ENCODE peak calls at places on chromosomes 6 and 20, in four cellular contexts. A is WERI-Rb-1, U is esophagus muscularis mucosa, S is A673. O is an unnamed sample. For H3K9me3, the result is how much of the 10 kb centered on the place peaks cover.

GRCh38 chr6:104958720-104959452 is 2.0 kb downstream of the LIN28B start:
- DNase-seq in A (no peak), U (no peak), S (peak), O (peak)

GRCh38 chr6:37971711-37972410 is 152.3 kb downstream of the ZFAND3 start:
- DNase-seq in A (no peak), U (no peak), S (peak), O (peak)

GRCh38 chr20:41058007-41058673 is 29.5 kb downstream of the TOP1 start:
- DNase-seq in A (no peak), U (no peak), S (peak), O (no peak)

GRCh38 chr20:32810941-32811340 is 8.8 kb upstream of the MAPRE1 start:
- DNase-seq in A (no peak), U (no peak), S (no peak), O (no peak)

GRCh38 chr6:36643967-36644366 is 34.5 kb upstream of the CDKN1A start:
- DNase-seq in A (no peak), U (no peak), S (no peak), O (no peak)

GRCh38 chr20:32559753-32560380 is 25.3 kb downstream of the NOL4L start:
- DNase-seq in A (no peak), U (no peak), S (no peak), O (no peak)

GRCh38 chr20:59165794-59166709 is 2.4 kb downstream of the ZNF831 start:
- DNase-seq in A (no peak), U (no peak), S (no peak), O (no peak)

GRCh38 chr6:111861321-111861938 is 11.8 kb downstream of the FYN start:
- DNase-seq in A (no peak), U (no peak), S (no peak), O (no peak)

GRCh38 chr20:25497586-25498279 is 87.6 kb downstream of the NINL start:
- DNase-seq in A (no peak), U (no peak), S (no peak), O (no peak)

GRCh38 chr6:29597184-29597583 is 12.3 kb downstream of the OR2H2 start:
- DNase-seq in A (no peak), U (no peak), S (no peak), O (no peak)

DNA sequence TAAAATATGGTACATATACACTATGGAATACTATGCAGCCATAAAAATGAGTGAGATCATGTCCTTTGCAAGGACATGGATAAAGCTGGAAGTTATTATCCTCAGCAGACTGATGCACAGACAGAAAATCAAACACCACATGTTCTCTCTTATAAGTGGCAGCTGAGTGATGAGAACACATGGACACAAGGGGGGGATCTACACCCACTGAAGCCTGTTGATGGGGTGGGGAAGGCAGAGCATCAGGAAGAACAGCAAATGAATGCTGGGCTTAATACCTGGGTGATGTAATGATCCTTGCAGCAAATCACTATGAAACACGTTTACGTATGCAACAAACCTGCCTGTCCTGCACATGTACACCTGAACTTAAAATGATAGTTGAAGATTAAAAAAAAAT is 71.3 kb downstream of the MANEA start:
- DNase-seq in A (peak), U (no peak), S (peak), O (no peak)
- H3K9me3 ChIP-seq in A (under half), U (under half), S (under half), O (under half)

GRCh38 chr20:56234110-56234509 is 14.4 kb upstream of the MC3R start:
- DNase-seq in A (no peak), U (no peak), S (no peak), O (no peak)
- H3K9me3 ChIP-seq in A (under half), U (under half), S (under half), O (under half)

GRCh38 chr6:132076452-132076851 is 125.3 kb upstream of the CCN2 start:
- DNase-seq in A (no peak), U (no peak), S (no peak), O (no peak)
- H3K9me3 ChIP-seq in A (under half), U (under half), S (under half), O (under half)

GRCh38 chr6:107928984-107929383 is 29.0 kb downstream of the SEC63 start:
- DNase-seq in A (no peak), U (no peak), S (no peak), O (no peak)

GRCh38 chr6:107936162-107936909 is 21.7 kb downstream of the SEC63 start:
- DNase-seq in A (no peak), U (no peak), S (peak), O (no peak)

GRCh38 chr6:107931894-107932293 is 26.1 kb downstream of the SEC63 start:
- DNase-seq in A (no peak), U (no peak), S (no peak), O (no peak)

GRCh38 chr6:107932580-107932979 is 25.4 kb downstream of the SEC63 start:
- DNase-seq in A (no peak), U (no peak), S (no peak), O (no peak)
- H3K9me3 ChIP-seq in A (under half), U (under half), S (under half), O (under half)

DNA sequence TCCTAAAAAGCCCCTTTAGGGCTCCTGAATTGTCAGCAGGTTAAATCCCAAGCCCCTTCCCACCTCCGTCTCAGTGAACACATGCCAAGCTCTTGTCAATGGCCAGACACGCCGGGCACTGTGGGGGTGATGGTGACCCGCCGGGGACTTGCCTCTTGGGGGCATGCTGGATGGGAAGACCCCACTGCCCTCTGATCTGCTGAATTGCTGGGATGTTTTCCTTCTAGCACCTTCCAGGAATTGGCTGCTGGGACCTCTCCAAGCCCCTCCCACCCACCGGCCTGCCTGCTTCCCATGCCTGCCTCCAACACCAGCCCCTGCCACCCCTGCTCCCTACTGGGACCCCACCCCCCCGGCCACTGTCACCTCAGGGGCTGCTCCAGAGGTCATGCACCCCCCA is 345.9 kb downstream of the CDH4 start:
- DNase-seq in A (no peak), U (no peak), S (no peak), O (no peak)
- H3K9me3 ChIP-seq in A (under half), U (under half), S (under half), O (under half)

GRCh38 chr6:167410510-167410909 is 85.6 kb downstream of the TTLL2 start:
- DNase-seq in A (no peak), U (peak), S (no peak), O (no peak)

GRCh38 chr6:167409078-167409477 is 84.2 kb downstream of the TTLL2 start:
- DNase-seq in A (no peak), U (peak), S (no peak), O (no peak)

GRCh38 chr6:167407239-167408064 is 82.6 kb downstream of the TTLL2 start:
- DNase-seq in A (no peak), U (peak), S (no peak), O (no peak)

GRCh38 chr6:167408235-167408869 is 83.5 kb downstream of the TTLL2 start:
- DNase-seq in A (no peak), U (peak), S (no peak), O (no peak)

DNA sequence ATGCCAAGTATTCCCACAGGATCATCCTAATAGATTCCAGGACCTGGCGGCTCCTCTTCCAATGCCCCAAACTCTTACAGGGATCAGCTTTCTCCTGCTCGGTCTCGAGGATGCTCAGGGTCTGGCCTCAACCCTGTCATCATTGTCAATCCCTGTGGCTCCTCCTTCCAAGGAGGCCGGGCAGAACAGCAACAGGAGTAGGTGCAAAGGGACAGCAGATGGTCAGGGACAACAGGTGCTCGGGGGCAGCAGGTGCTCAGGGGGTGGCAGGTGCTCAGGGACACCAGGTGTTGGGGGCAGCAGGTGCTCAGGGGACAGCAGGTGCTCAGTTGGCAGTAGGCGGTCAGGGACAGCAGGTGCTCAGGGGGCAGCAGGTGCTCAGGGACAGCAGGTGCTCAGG is 84.8 kb downstream of the TTLL2 start:
- DNase-seq in A (peak), U (peak), S (no peak), O (no peak)
- H3K9me3 ChIP-seq in A (under half), U (under half), S (under half), O (under half)

GRCh38 chr6:22036267-22036666 is 260.6 kb downstream of the PRL start:
- DNase-seq in A (no peak), U (peak), S (no peak), O (no peak)
- H3K9me3 ChIP-seq in A (under half), U (under half), S (under half), O (under half)

DNA sequence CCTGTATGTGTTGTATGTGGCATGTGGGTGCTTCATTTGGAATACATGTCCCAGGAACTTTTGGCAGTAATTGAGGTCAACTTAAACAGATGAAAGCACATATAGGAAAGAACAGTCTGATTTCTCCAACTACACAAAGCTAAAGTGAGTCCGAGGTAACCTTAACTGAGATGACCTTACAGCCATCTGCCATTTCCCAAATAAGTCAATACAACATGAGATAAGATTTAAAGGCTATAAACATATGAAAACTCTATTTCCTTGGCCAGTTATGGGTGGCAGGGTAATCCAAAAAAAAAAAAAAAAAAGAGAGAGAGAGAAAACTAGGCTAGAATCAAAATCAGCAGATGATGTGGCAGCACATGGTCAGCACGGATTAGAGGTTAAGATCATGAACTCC is 1068.3 kb downstream of the KHDRBS2 start:
- DNase-seq in A (no peak), U (no peak), S (no peak), O (no peak)
- H3K9me3 ChIP-seq in A (under half), U (under half), S (half or more), O (under half)

GRCh38 chr6:132961122-132961521 is 146.8 kb downstream of the RPS12 start:
- DNase-seq in A (no peak), U (no peak), S (no peak), O (no peak)
- H3K9me3 ChIP-seq in A (under half), U (under half), S (under half), O (under half)

O was measured in DND-41.